ENCODE peak calls at places on chromosomes 4 and X, in nine cellular contexts. I is RWPE2, W is GM12865, S is HCT116, B is OCI-LY7, X is heart left ventricle, Q is cardiac fibroblast, U is heart right ventricle, O is astrocyte. T is an unnamed sample.

GRCh38 chr4:25552580-25553271 is 102.9 kb upstream of the SLC34A2 start:
- DNase-seq in X (no peak), S (no peak), U (peak; percentile 9), O (no peak), B (peak; percentile 22), W (no peak), I (no peak), Q (no peak), T (no peak)

GRCh38 chr4:24794916-24795665 is at the start of gene SOD3:
- DNase-seq in X (peak; percentile 88), U (peak; percentile 88), I (no peak), W (no peak), S (no peak), Q (peak; percentile 86), B (no peak), O (peak; percentile 88), T (peak; percentile 84)

GRCh38 chr4:53734584-53735363 is 143.5 kb upstream of the LNX1 start:
- DNase-seq in U (no peak), B (no peak), I (no peak), W (no peak), O (peak; percentile 81), Q (peak; percentile 84), X (no peak), S (no peak), T (peak; percentile 65)

GRCh38 chr4:6840062-6840976 is 57.8 kb downstream of the KIAA0232 start:
- DNase-seq in I (no peak), B (no peak), W (no peak), O (peak; percentile 53), U (peak; percentile 40), Q (peak; percentile 17), S (no peak), X (peak; percentile 42), T (peak; percentile 72)

GRCh38 chr4:151147000-151147399 is 47.6 kb downstream of the RPS3A start:
- DNase-seq in O (no peak), Q (no peak), I (no peak), W (no peak), B (no peak), X (no peak), S (no peak), U (no peak), T (peak; percentile 26)

GRCh38 chr4:176844448-176844847 is 51.7 kb upstream of the VEGFC start:
- DNase-seq in I (no peak), Q (no peak), W (no peak), S (no peak), O (peak; percentile 52), U (no peak), B (no peak), X (no peak), T (no peak)

GRCh38 chr4:105807496-105807895 is 87.8 kb upstream of the NPNT start:
- DNase-seq in I (no peak), S (no peak), W (no peak), Q (peak; percentile 36), U (no peak), B (no peak), X (no peak), O (peak; percentile 20), T (peak; percentile 9)

GRCh38 chrX:134542485-134542884 is 82.5 kb downstream of the HPRT1 start:
- DNase-seq in O (peak; percentile 27), S (no peak), X (peak; percentile 33), Q (peak; percentile 69), U (peak; percentile 25), B (peak; percentile 30), I (no peak), W (peak; percentile 27), T (no peak)

GRCh38 chr4:80343887-80344286 is 8.4 kb downstream of the CFAP299 start:
- DNase-seq in X (no peak), W (no peak), B (no peak), U (no peak), S (no peak), I (no peak), Q (no peak), O (no peak), T (no peak)

GRCh38 chrX:46029777-46030176 is 515.4 kb downstream of the ZNF674 start:
- DNase-seq in W (no peak), B (no peak), X (no peak), S (no peak), O (no peak), U (no peak), I (no peak), Q (no peak), T (peak; percentile 56)

GRCh38 chr4:165725352-165725751 is 147.7 kb upstream of the TLL1 start:
- DNase-seq in S (no peak), X (no peak), O (no peak), W (no peak), U (no peak), Q (no peak), B (no peak), I (no peak), T (no peak)

GRCh38 chr4:129344058-129344457 is 248.1 kb downstream of the C4orf33 start:
- DNase-seq in X (no peak), Q (peak; percentile 61), B (peak; percentile 28), U (peak; percentile 5), W (peak; percentile 38), S (peak; percentile 39), I (no peak), O (no peak), T (peak; percentile 30)

GRCh38 chr4:78878031-78878430 is 61.2 kb downstream of the PAQR3 start:
- DNase-seq in U (no peak), Q (no peak), B (no peak), X (no peak), W (no peak), O (no peak), I (no peak), S (no peak), T (no peak)

GRCh38 chrX:73647632-73648322 is 84.8 kb downstream of the CHIC1 start:
- DNase-seq in X (no peak), U (no peak), B (no peak), Q (no peak), W (peak; percentile 45), I (no peak), O (no peak), S (no peak), T (no peak)

GRCh38 chr4:113328514-113328913 is 279.1 kb downstream of the ANK2 start:
- DNase-seq in W (peak; percentile 12), Q (peak; percentile 11), B (peak; percentile 26), S (no peak), U (no peak), X (no peak), I (no peak), O (no peak), T (no peak)

GRCh38 chrX:129932792-129933321 is 26.9 kb downstream of the UTP14A start:
- DNase-seq in I (no peak), B (no peak), S (no peak), O (no peak), X (peak; percentile 23), U (peak; percentile 11), Q (peak; percentile 11), W (peak; percentile 14), T (no peak)

GRCh38 chrX:112761239-112762207 is 79.1 kb downstream of the AMOT start:
- DNase-seq in X (no peak), S (no peak), W (peak; percentile 47), B (peak; percentile 55), I (no peak), Q (no peak), U (no peak), O (no peak), T (no peak)

GRCh38 chr4:69787879-69788278 is 27.5 kb upstream of the SULT1B1 start:
- DNase-seq in U (no peak), X (no peak), I (peak; percentile 59), O (peak; percentile 27), B (no peak), Q (peak; percentile 52), W (no peak), S (no peak), T (peak; percentile 29)

GRCh38 chr4:104352211-104352610 is 142.5 kb downstream of the CXXC4 start:
- DNase-seq in W (peak; percentile 17), O (no peak), S (no peak), X (no peak), B (peak; percentile 1), Q (no peak), I (no peak), U (no peak), T (no peak)
- TF ChIP-seq CTCF in W (peak; percentile 18), O (no peak), S (peak; percentile 37), X (no peak), B (peak; percentile 52), Q (peak; percentile 8), I (no peak), U (no peak), T (no peak)

GRCh38 chr4:3766207-3766790 is at the start of gene ADRA2C:
- DNase-seq in S (no peak), X (no peak), Q (no peak), B (no peak), W (no peak), O (no peak), U (peak; percentile 13), I (no peak), T (no peak)
- H3K4me3 ChIP-seq in S (peak within 1 kb of the TSS; percentile 41), X (peak within 1 kb of the TSS; percentile 3), Q (no peak within 1 kb of the TSS), B (no peak within 1 kb of the TSS), W (no peak within 1 kb of the TSS), O (no peak within 1 kb of the TSS), U (peak within 1 kb of the TSS; percentile 53), I (peak within 1 kb of the TSS; percentile 26), T (peak within 1 kb of the TSS; percentile 35)

GRCh38 chr4:182197611-182198010 is 45.6 kb upstream of the TENM3 start:
- DNase-seq in Q (no peak), I (no peak), B (no peak), X (no peak), W (no peak), O (no peak), U (no peak), S (no peak), T (no peak)

GRCh38 chr4:182204042-182204441 is 39.2 kb upstream of the TENM3 start:
- DNase-seq in U (no peak), X (no peak), I (no peak), O (peak; percentile 74), Q (no peak), S (no peak), W (no peak), B (no peak), T (no peak)

GRCh38 chr4:182205293-182205692 is 37.9 kb upstream of the TENM3 start:
- DNase-seq in U (no peak), W (no peak), O (no peak), S (no peak), Q (no peak), I (no peak), B (no peak), X (no peak), T (no peak)

GRCh38 chr4:182202650-182203049 is 40.6 kb upstream of the TENM3 start:
- DNase-seq in B (no peak), U (no peak), X (no peak), W (no peak), O (no peak), S (no peak), I (no peak), Q (no peak), T (no peak)

DNA sequence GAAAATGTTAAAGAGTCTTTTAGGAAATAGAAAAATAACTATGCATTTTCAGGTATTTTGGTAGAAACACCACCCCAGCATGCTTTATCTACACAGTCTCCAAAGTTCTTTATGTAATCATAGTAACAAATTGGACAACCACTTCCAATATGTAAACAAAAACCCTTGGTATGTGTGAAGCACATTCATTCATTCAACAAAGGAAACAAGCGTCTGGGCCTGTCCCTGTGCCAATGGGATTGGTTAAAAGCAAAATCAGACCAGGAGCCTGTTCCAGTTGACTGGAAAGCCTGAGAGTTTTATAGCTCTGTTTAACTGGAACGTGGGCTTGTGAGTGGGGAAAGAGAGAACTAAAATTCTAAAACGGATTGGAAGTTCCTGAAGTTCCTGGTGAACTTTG is 41.3 kb upstream of the TENM3 start:
- DNase-seq in Q (no peak), S (no peak), O (peak; percentile 51), W (no peak), B (no peak), I (no peak), U (no peak), X (no peak), T (no peak)
- TF ChIP-seq CTCF in Q (no peak), S (no peak), O (no peak), W (no peak), B (no peak), I (no peak), U (no peak), X (no peak), T (no peak)

GRCh38 chr4:84496356-84497219 is 2.5 kb downstream of the NKX6-1 start:
- DNase-seq in B (no peak), S (no peak), I (no peak), Q (no peak), U (no peak), X (no peak), W (no peak), O (no peak), T (no peak)
- H3K4me3 ChIP-seq in B (no peak overlapping the region), S (no peak overlapping the region), I (no peak overlapping the region), Q (no peak overlapping the region), U (no peak overlapping the region), X (no peak overlapping the region), W (no peak overlapping the region), O (peak overlapping the region; percentile 54), T (no peak overlapping the region)

T was measured in foreskin fibroblast.